ENCODE peak calls at places on chromosome 10, in four cellular contexts. W is esophagus squamous epithelium, L is NCI-H1694 treated with DMSO at 0.1 percent for 48 hours, D is endothelial cell. F is an unnamed sample.

GRCh38 chr10:122850705-122851640 is 5.3 kb upstream of the CUZD1 start:
- DNase-seq in D (no peak), W (no peak), L (no peak), F (no peak)

GRCh38 chr10:117374506-117375359 is 507 bp downstream of the PDZD8 start:
- DNase-seq in W (no peak), L (no peak), D (peak), F (peak)

GRCh38 chr10:117980216-117980615 is 66.5 kb downstream of the RAB11FIP2 start:
- DNase-seq in L (no peak), D (no peak), W (no peak), F (no peak)

GRCh38 chr10:55426138-55426537 is 625.1 kb upstream of the PCDH15 start:
- DNase-seq in D (no peak), L (no peak), W (no peak), F (no peak)

GRCh38 chr10:91974960-91975359 is 51.4 kb downstream of the BTAF1 start:
- DNase-seq in D (no peak), W (no peak), L (no peak), F (no peak)

GRCh38 chr10:29862926-29863614 is 196.3 kb downstream of the JCAD start:
- DNase-seq in W (no peak), D (no peak), L (no peak), F (no peak)

GRCh38 chr10:101506829-101507228 is 81.2 kb downstream of the POLL start:
- DNase-seq in W (no peak), L (no peak), D (no peak), F (no peak)

GRCh38 chr10:73785721-73786511 is 510 bp downstream of the ZSWIM8 start:
- DNase-seq in W (no peak), D (peak), L (no peak), F (peak)

GRCh38 chr10:79038841-79039201 is 29.9 kb upstream of the ZMIZ1 start:
- DNase-seq in L (no peak), W (no peak), D (no peak), F (no peak)

GRCh38 chr10:6563075-6563474 is 17.0 kb downstream of the PRKCQ start:
- DNase-seq in D (no peak), W (no peak), L (no peak), F (peak)

GRCh38 chr10:49334993-49335972 is 36.3 kb downstream of the C10orf71 start:
- DNase-seq in W (no peak), L (no peak), D (no peak), F (no peak)

GRCh38 chr10:73857446-73857845 is 16.9 kb downstream of the CAMK2G start:
- DNase-seq in L (no peak), W (no peak), D (no peak), F (no peak)

GRCh38 chr10:92735938-92736337 is 46.2 kb downstream of the HHEX start:
- DNase-seq in W (no peak), D (no peak), L (no peak), F (no peak)

GRCh38 chr10:124165311-124165710 is 71.9 kb upstream of the CHST15 start:
- DNase-seq in W (no peak), L (no peak), D (no peak), F (no peak)

GRCh38 chr10:77974396-77975074 is 48.0 kb upstream of the DLG5 start:
- DNase-seq in W (no peak), D (peak), L (no peak), F (no peak)

GRCh38 chr10:32437334-32437733 is 8.6 kb upstream of the CCDC7 start:
- DNase-seq in L (no peak), W (no peak), D (no peak), F (no peak)